ENCODE peak calls at places on chromosome 19, in seven cellular contexts. A, D, Q, U, N, X and S are unnamed samples.

GRCh38 chr19:18439025-18439909 is 1.3 kb upstream of the ISYNA1 start:
- DNase-seq in Q (no peak), X (no peak), A (no peak), D (no peak), U (peak), N (no peak), S (no peak)

GRCh38 chr19:16896913-16897571 is 8.2 kb downstream of the F2RL3 start:
- DNase-seq in A (no peak), U (peak), D (peak), N (peak), X (peak), Q (peak), S (peak)

GRCh38 chr19:45123440-45123850 is 30.5 kb downstream of the PPP1R37 start:
- DNase-seq in Q (no peak), D (no peak), X (no peak), A (no peak), U (no peak), N (no peak), S (no peak)

GRCh38 chr19:3807574-3808354 is 21.6 kb upstream of the MATK start:
- DNase-seq in D (no peak), N (no peak), Q (no peak), X (no peak), A (no peak), U (no peak), S (no peak)

GRCh38 chr19:41422456-41422855 is 4.7 kb downstream of the B3GNT8 start:
- DNase-seq in U (no peak), N (no peak), A (no peak), X (no peak), D (no peak), Q (no peak), S (no peak)

GRCh38 chr19:40802300-40803169 is 3.5 kb downstream of the EGLN2 start:
- DNase-seq in X (no peak), A (no peak), Q (no peak), D (no peak), N (no peak), U (no peak), S (no peak)

GRCh38 chr19:33509774-33510173 is 11.8 kb downstream of the PEPD start:
- DNase-seq in X (no peak), A (no peak), U (no peak), D (no peak), N (no peak), Q (no peak), S (no peak)

GRCh38 chr19:6997679-6998445 is 23.4 kb downstream of the MBD3L2B start:
- DNase-seq in A (no peak), Q (no peak), N (no peak), X (no peak), U (no peak), D (no peak), S (no peak)

GRCh38 chr19:58469241-58470013 is 2.5 kb downstream of the ZNF324 start:
- DNase-seq in Q (no peak), N (no peak), D (no peak), U (no peak), X (no peak), A (no peak), S (no peak)

GRCh38 chr19:38294090-38294489 is 10.0 kb upstream of the C19orf33 start:
- DNase-seq in U (no peak), A (no peak), N (no peak), D (no peak), Q (no peak), X (no peak), S (no peak)

GRCh38 chr19:4744451-4745170 is 21.0 kb upstream of the DPP9 start:
- DNase-seq in U (peak), Q (no peak), X (no peak), D (no peak), A (no peak), N (no peak), S (no peak)

GRCh38 chr19:43560687-43561086 is 14.6 kb downstream of the XRCC1 start:
- DNase-seq in U (peak), X (no peak), N (no peak), A (no peak), D (no peak), Q (no peak), S (no peak)

GRCh38 chr19:58305932-58306323 is 751 bp downstream of the ERVK3-1 start:
- DNase-seq in N (no peak), X (no peak), A (no peak), D (peak), U (no peak), Q (no peak), S (no peak)

GRCh38 chr19:13207237-13208130 is 57.3 kb downstream of the IER2 start:
- DNase-seq in Q (no peak), X (no peak), U (no peak), D (no peak), A (no peak), N (no peak), S (peak)

GRCh38 chr19:3867971-3868769 is 668 bp downstream of the ZFR2 start:
- DNase-seq in N (no peak), D (no peak), Q (no peak), A (no peak), X (no peak), U (no peak), S (no peak)

GRCh38 chr19:5966215-5966614 is 11.7 kb downstream of the RANBP3 start:
- DNase-seq in D (no peak), A (no peak), U (peak), X (no peak), Q (no peak), N (no peak), S (no peak)

GRCh38 chr19:23800868-23801267 is 42.2 kb upstream of the ZNF681 start:
- DNase-seq in X (no peak), Q (no peak), D (no peak), U (no peak), N (no peak), A (no peak), S (no peak)

GRCh38 chr19:17889609-17890214 is 18.0 kb downstream of the SLC5A5 start:
- DNase-seq in N (no peak), U (peak), Q (no peak), D (peak), X (no peak), A (no peak), S (peak)

GRCh38 chr19:32289566-32290210 is 55.7 kb upstream of the ZNF507 start:
- DNase-seq in D (no peak), N (no peak), Q (no peak), A (no peak), U (no peak), X (no peak), S (no peak)

GRCh38 chr19:10797078-10797477 is 38.9 kb downstream of the TMED1 start:
- DNase-seq in Q (no peak), N (no peak), X (peak), U (no peak), D (no peak), A (no peak), S (no peak)

GRCh38 chr19:1905863-1906375 is 720 bp downstream of the ADAT3 start:
- DNase-seq in A (no peak), X (no peak), U (no peak), N (no peak), Q (no peak), D (no peak), S (no peak)

GRCh38 chr19:50542825-50543428 is 25.3 kb downstream of the LRRC4B start:
- DNase-seq in D (no peak), N (no peak), A (no peak), U (no peak), X (no peak), Q (no peak), S (no peak)

GRCh38 chr19:11265177-11265784 is 3.0 kb upstream of the DOCK6 start:
- DNase-seq in X (no peak), U (no peak), Q (no peak), A (no peak), N (no peak), D (no peak), S (no peak)

GRCh38 chr19:14146789-14147216 is 10.4 kb upstream of the ASF1B start:
- DNase-seq in N (no peak), A (no peak), Q (no peak), U (peak), D (no peak), X (no peak), S (no peak)